ENCODE peak calls at places on chromosomes 16 and 17, in seven cellular contexts. W is HL-60; E is AG10803; Y is dorsolateral prefrontal cortex; R is effector memory CD4-positive, alpha-beta T cell; N is kidney tubule cell; S is NCI-H1092. M is an unnamed sample.

GRCh38 chr17:49165143-49165542 is 32.6 kb downstream of the B4GALNT2 start:
- DNase-seq in W (no peak), E (no peak), Y (no peak), R (no peak), N (no peak), S (no peak), M (no peak)

GRCh38 chr16:48999034-48999433 is 282.6 kb downstream of the CBLN1 start:
- DNase-seq in W (no peak), E (no peak), Y (no peak), R (no peak), N (no peak), S (no peak), M (no peak)

GRCh38 chr17:59370580-59371299 is 39.3 kb downstream of the YPEL2 start:
- DNase-seq in W (no peak), E (no peak), Y (no peak), R (no peak), N (no peak), S (no peak), M (no peak)

GRCh38 chr17:73272906-73273218 is 11.2 kb upstream of the CPSF4L start:
- DNase-seq in W (no peak), E (no peak), Y (no peak), R (no peak), N (no peak), S (no peak), M (no peak)

GRCh38 chr16:30966033-30966619 is 8.6 kb downstream of the SETD1A start:
- DNase-seq in W (no peak), E (no peak), Y (no peak), R (no peak), N (no peak), S (no peak), M (no peak)

GRCh38 chr16:88022076-88023042 is 71.1 kb downstream of the BANP start:
- DNase-seq in W (no peak), E (no peak), Y (no peak), R (no peak), N (no peak), S (no peak), M (no peak)

GRCh38 chr17:13671771-13672170 is 70.0 kb upstream of the HS3ST3A1 start:
- DNase-seq in W (no peak), E (peak; percentile 34), Y (no peak), R (no peak), N (no peak), S (no peak), M (peak; percentile 82)

GRCh38 chr17:180380-181212 is 854 bp downstream of the DOC2B start:
- DNase-seq in W (no peak), E (no peak), Y (no peak), R (no peak), N (no peak), S (no peak), M (no peak)

GRCh38 chr16:4404247-4404966 is 12.0 kb downstream of the CORO7 start:
- DNase-seq in W (no peak), E (no peak), Y (no peak), R (no peak), N (peak; percentile 41), S (no peak), M (peak; percentile 11)

GRCh38 chr17:7703584-7704574 is 1.1 kb upstream of the EFNB3 start:
- DNase-seq in W (no peak), E (peak; percentile 49), Y (peak; percentile 82), R (no peak), N (peak; percentile 45), S (peak; percentile 61), M (no peak)

GRCh38 chr17:51121620-51122472 is 1.2 kb upstream of the SPAG9 start:
- DNase-seq in W (peak; percentile 99), E (peak; percentile 95), Y (peak; percentile 64), R (peak; percentile 68), N (peak; percentile 99), S (no peak), M (peak; percentile 98)

GRCh38 chr17:37737081-37737480 is 7.8 kb downstream of the HNF1B start:
- DNase-seq in W (no peak), E (no peak), Y (no peak), R (no peak), N (peak; percentile 41), S (no peak), M (no peak)

GRCh38 chr17:39001703-39002637 is 34.8 kb upstream of the FBXO47 start:
- DNase-seq in W (peak; percentile 61), E (peak; percentile 86), Y (no peak), R (no peak), N (peak; percentile 36), S (no peak), M (peak; percentile 20)

GRCh38 chr16:89581045-89581695 is 5.6 kb downstream of the CPNE7 start:
- DNase-seq in W (no peak), E (peak; percentile 96), Y (no peak), R (no peak), N (peak; percentile 97), S (no peak), M (peak; percentile 97)

GRCh38 chr17:47300718-47301117 is 23.0 kb upstream of the EFCAB13 start:
- DNase-seq in W (no peak), E (no peak), Y (no peak), R (no peak), N (no peak), S (no peak), M (no peak)

GRCh38 chr17:50863221-50863843 is 2.8 kb downstream of the TOB1 start:
- DNase-seq in W (no peak), E (no peak), Y (peak; percentile 58), R (no peak), N (peak; percentile 68), S (no peak), M (no peak)

GRCh38 chr16:51321251-51321650 is 170.2 kb upstream of the SALL1 start:
- DNase-seq in W (no peak), E (peak; percentile 48), Y (no peak), R (no peak), N (peak; percentile 78), S (no peak), M (peak; percentile 67)

GRCh38 chr17:30554839-30555751 is 77.9 kb downstream of the GOSR1 start:
- DNase-seq in W (no peak), E (peak; percentile 28), Y (no peak), R (no peak), N (peak; percentile 10), S (no peak), M (peak; percentile 7)

GRCh38 chr16:28915181-28915580 is 9.9 kb downstream of the RABEP2 start:
- DNase-seq in W (no peak), E (peak; percentile 72), Y (no peak), R (no peak), N (peak; percentile 10), S (no peak), M (no peak)

GRCh38 chr16:876041-876335 is 75.5 kb upstream of the GNG13 start:
- DNase-seq in W (no peak), E (no peak), Y (no peak), R (no peak), N (no peak), S (no peak), M (no peak)

GRCh38 chr17:81518785-81519283 is 6.2 kb upstream of the ACTG1 start:
- DNase-seq in W (no peak), E (no peak), Y (no peak), R (no peak), N (peak; percentile 65), S (no peak), M (no peak)

GRCh38 chr16:4882261-4882632 is 35.0 kb downstream of the UBN1 start:
- DNase-seq in W (no peak), E (peak; percentile 77), Y (no peak), R (no peak), N (no peak), S (no peak), M (no peak)

GRCh38 chr16:4327386-4327781 is 11.5 kb downstream of the GLIS2 start:
- DNase-seq in W (no peak), E (no peak), Y (no peak), R (no peak), N (no peak), S (no peak), M (no peak)

GRCh38 chr17:13541032-13541480 is 60.7 kb downstream of the HS3ST3A1 start:
- DNase-seq in W (no peak), E (peak; percentile 98), Y (no peak), R (no peak), N (peak; percentile 86), S (no peak), M (peak; percentile 95)

GRCh38 chr16:11151156-11151904 is 104.7 kb downstream of the SOCS1 start:
- DNase-seq in W (no peak), E (no peak), Y (no peak), R (no peak), N (no peak), S (peak; percentile 56), M (no peak)

GRCh38 chr17:28033972-28034714 is 8.3 kb upstream of the NLK start:
- DNase-seq in W (no peak), E (peak; percentile 82), Y (no peak), R (no peak), N (peak; percentile 39), S (no peak), M (peak; percentile 47)

GRCh38 chr16:56967733-56968132 is 6.0 kb downstream of the CETP start:
- DNase-seq in W (no peak), E (peak; percentile 73), Y (no peak), R (no peak), N (no peak), S (no peak), M (no peak)

GRCh38 chr16:85555549-85556455 is 57.3 kb upstream of the GSE1 start:
- DNase-seq in W (no peak), E (peak; percentile 57), Y (no peak), R (no peak), N (peak; percentile 48), S (peak; percentile 72), M (peak; percentile 27)

GRCh38 chr17:35345926-35346771 is 27.3 kb downstream of the SLFN11 start:
- DNase-seq in W (peak; percentile 94), E (peak; percentile 52), Y (no peak), R (peak; percentile 17), N (peak; percentile 59), S (no peak), M (peak; percentile 26)

GRCh38 chr16:51404386-51404785 is 253.3 kb upstream of the SALL1 start:
- DNase-seq in W (no peak), E (no peak), Y (no peak), R (no peak), N (peak; percentile 81), S (no peak), M (peak; percentile 44)

GRCh38 chr17:10927712-10928111 is 89.8 kb upstream of the PIRT start:
- DNase-seq in W (no peak), E (no peak), Y (no peak), R (no peak), N (no peak), S (no peak), M (no peak)

GRCh38 chr16:50835358-50836060 is 93.6 kb downstream of the CYLD start:
- DNase-seq in W (no peak), E (no peak), Y (no peak), R (no peak), N (no peak), S (no peak), M (no peak)

GRCh38 chr16:9364721-9365693 is 273.6 kb downstream of the HAPSTR1 start:
- DNase-seq in W (no peak), E (peak; percentile 12), Y (peak; percentile 86), R (no peak), N (no peak), S (no peak), M (no peak)

M was measured in RCC 7860.